ENCODE peak calls at places on chromosome 10, in nine cellular contexts. One of them, this sample, is unnamed.

GRCh38 chr10:30804478-30805055 is 175.0 kb upstream of the LYZL2 start:
- DNase-seq in H9: no peak
- DNase-seq in lower lobe of right lung: no peak
- DNase-seq in Panc1: no peak
- DNase-seq in tibial artery: peak; percentile 68
- DNase-seq in GM23338: no peak
- DNase-seq in effector memory CD4-positive, alpha-beta T cell: no peak
- DNase-seq in neuronal stem cell: no peak
- DNase-seq in pancreas: no peak
- DNase-seq in this sample: no peak

GRCh38 chr10:123348721-123349120 is 194.5 kb downstream of the BUB3 start:
- DNase-seq in H9: no peak
- DNase-seq in lower lobe of right lung: no peak
- DNase-seq in Panc1: no peak
- DNase-seq in tibial artery: no peak
- DNase-seq in GM23338: no peak
- DNase-seq in effector memory CD4-positive, alpha-beta T cell: no peak
- DNase-seq in neuronal stem cell: no peak
- DNase-seq in pancreas: no peak
- DNase-seq in this sample: no peak

GRCh38 chr10:93080350-93081046 is 6.8 kb downstream of the CYP26A1 start:
- DNase-seq in H9: peak; percentile 75
- DNase-seq in lower lobe of right lung: peak; percentile 60
- DNase-seq in Panc1: no peak
- DNase-seq in tibial artery: no peak
- DNase-seq in GM23338: peak; percentile 80
- DNase-seq in effector memory CD4-positive, alpha-beta T cell: peak; percentile 9
- DNase-seq in neuronal stem cell: no peak
- DNase-seq in pancreas: no peak
- DNase-seq in this sample: peak; percentile 40

GRCh38 chr10:103241262-103242011 is 4.2 kb upstream of the RPEL1 start:
- DNase-seq in H9: peak; percentile 55
- DNase-seq in lower lobe of right lung: peak; percentile 73
- DNase-seq in Panc1: no peak
- DNase-seq in tibial artery: peak; percentile 22
- DNase-seq in GM23338: peak; percentile 22
- DNase-seq in effector memory CD4-positive, alpha-beta T cell: no peak
- DNase-seq in neuronal stem cell: no peak
- DNase-seq in pancreas: peak; percentile 65
- DNase-seq in this sample: no peak

GRCh38 chr10:131021967-131022366 is 289.6 kb downstream of the TCERG1L start:
- DNase-seq in H9: no peak
- DNase-seq in lower lobe of right lung: no peak
- DNase-seq in Panc1: no peak
- DNase-seq in tibial artery: no peak
- DNase-seq in GM23338: no peak
- DNase-seq in effector memory CD4-positive, alpha-beta T cell: no peak
- DNase-seq in neuronal stem cell: no peak
- DNase-seq in pancreas: no peak
- DNase-seq in this sample: no peak

GRCh38 chr10:67666416-67667043 is 29.5 kb downstream of the CTNNA3 start:
- DNase-seq in H9: no peak
- DNase-seq in lower lobe of right lung: no peak
- DNase-seq in Panc1: peak; percentile 36
- DNase-seq in tibial artery: no peak
- DNase-seq in GM23338: peak; percentile 50
- DNase-seq in effector memory CD4-positive, alpha-beta T cell: no peak
- DNase-seq in neuronal stem cell: no peak
- DNase-seq in pancreas: no peak
- DNase-seq in this sample: no peak

GRCh38 chr10:97074256-97075145 is 111.3 kb downstream of the SLIT1 start:
- DNase-seq in H9: no peak
- DNase-seq in lower lobe of right lung: no peak
- DNase-seq in Panc1: no peak
- DNase-seq in tibial artery: no peak
- DNase-seq in GM23338: no peak
- DNase-seq in effector memory CD4-positive, alpha-beta T cell: no peak
- DNase-seq in neuronal stem cell: no peak
- DNase-seq in pancreas: no peak
- DNase-seq in this sample: no peak

GRCh38 chr10:48439581-48440041 is 133.1 kb downstream of the MAPK8 start:
- DNase-seq in H9: peak; percentile 27
- DNase-seq in lower lobe of right lung: peak; percentile 57
- DNase-seq in Panc1: no peak
- DNase-seq in tibial artery: no peak
- DNase-seq in GM23338: peak; percentile 16
- DNase-seq in effector memory CD4-positive, alpha-beta T cell: no peak
- DNase-seq in neuronal stem cell: no peak
- DNase-seq in pancreas: peak; percentile 73
- DNase-seq in this sample: no peak

GRCh38 chr10:78861456-78862327 is 207.1 kb upstream of the ZMIZ1 start:
- DNase-seq in H9: no peak
- DNase-seq in lower lobe of right lung: no peak
- DNase-seq in Panc1: no peak
- DNase-seq in tibial artery: no peak
- DNase-seq in GM23338: no peak
- DNase-seq in effector memory CD4-positive, alpha-beta T cell: no peak
- DNase-seq in neuronal stem cell: no peak
- DNase-seq in pancreas: no peak
- DNase-seq in this sample: no peak

GRCh38 chr10:125257521-125258105 is 97.2 kb upstream of the CTBP2 start:
- DNase-seq in H9: no peak
- DNase-seq in lower lobe of right lung: no peak
- DNase-seq in Panc1: no peak
- DNase-seq in tibial artery: no peak
- DNase-seq in GM23338: no peak
- DNase-seq in effector memory CD4-positive, alpha-beta T cell: no peak
- DNase-seq in neuronal stem cell: no peak
- DNase-seq in pancreas: no peak
- DNase-seq in this sample: no peak

GRCh38 chr10:62543981-62544380 is 169.8 kb downstream of the ZNF365 start:
- DNase-seq in H9: no peak
- DNase-seq in lower lobe of right lung: no peak
- DNase-seq in Panc1: no peak
- DNase-seq in tibial artery: no peak
- DNase-seq in GM23338: no peak
- DNase-seq in effector memory CD4-positive, alpha-beta T cell: no peak
- DNase-seq in neuronal stem cell: no peak
- DNase-seq in pancreas: no peak
- DNase-seq in this sample: no peak

GRCh38 chr10:7417103-7417623 is 6.3 kb upstream of the SFMBT2 start:
- DNase-seq in H9: no peak
- DNase-seq in lower lobe of right lung: no peak
- DNase-seq in Panc1: no peak
- DNase-seq in tibial artery: no peak
- DNase-seq in GM23338: peak; percentile 44
- DNase-seq in effector memory CD4-positive, alpha-beta T cell: no peak
- DNase-seq in neuronal stem cell: no peak
- DNase-seq in pancreas: no peak
- DNase-seq in this sample: no peak

GRCh38 chr10:88088441-88089340 is 225.3 kb downstream of the PTEN start:
- DNase-seq in H9: no peak
- DNase-seq in lower lobe of right lung: no peak
- DNase-seq in Panc1: no peak
- DNase-seq in tibial artery: no peak
- DNase-seq in GM23338: no peak
- DNase-seq in effector memory CD4-positive, alpha-beta T cell: no peak
- DNase-seq in neuronal stem cell: no peak
- DNase-seq in pancreas: no peak
- DNase-seq in this sample: no peak

GRCh38 chr10:34106356-34106885 is 708.7 kb downstream of the PARD3 start:
- DNase-seq in H9: no peak
- DNase-seq in lower lobe of right lung: no peak
- DNase-seq in Panc1: no peak
- DNase-seq in tibial artery: no peak
- DNase-seq in GM23338: no peak
- DNase-seq in effector memory CD4-positive, alpha-beta T cell: no peak
- DNase-seq in neuronal stem cell: no peak
- DNase-seq in pancreas: no peak
- DNase-seq in this sample: no peak

GRCh38 chr10:69630651-69631400 is 779 bp downstream of the FAM241B start:
- DNase-seq in H9: peak; percentile 32
- DNase-seq in lower lobe of right lung: no peak
- DNase-seq in Panc1: no peak
- DNase-seq in tibial artery: no peak
- DNase-seq in GM23338: no peak
- DNase-seq in effector memory CD4-positive, alpha-beta T cell: no peak
- DNase-seq in neuronal stem cell: no peak
- DNase-seq in pancreas: no peak
- DNase-seq in this sample: peak; percentile 49

GRCh38 chr10:72622271-72622670 is 3.6 kb downstream of the MICU1 start:
- DNase-seq in H9: no peak
- DNase-seq in lower lobe of right lung: no peak
- DNase-seq in Panc1: no peak
- DNase-seq in tibial artery: no peak
- DNase-seq in GM23338: peak; percentile 29
- DNase-seq in effector memory CD4-positive, alpha-beta T cell: no peak
- DNase-seq in neuronal stem cell: no peak
- DNase-seq in pancreas: no peak
- DNase-seq in this sample: no peak

GRCh38 chr10:75097666-75098285 is 13.7 kb upstream of the SAMD8 start:
- DNase-seq in H9: peak; percentile 55
- DNase-seq in lower lobe of right lung: no peak
- DNase-seq in Panc1: no peak
- DNase-seq in tibial artery: no peak
- DNase-seq in GM23338: peak; percentile 42
- DNase-seq in effector memory CD4-positive, alpha-beta T cell: no peak
- DNase-seq in neuronal stem cell: no peak
- DNase-seq in pancreas: no peak
- DNase-seq in this sample: no peak

GRCh38 chr10:128062837-128063563 is 63.2 kb downstream of the MKI67 start:
- DNase-seq in H9: no peak
- DNase-seq in lower lobe of right lung: no peak
- DNase-seq in Panc1: no peak
- DNase-seq in tibial artery: no peak
- DNase-seq in GM23338: no peak
- DNase-seq in effector memory CD4-positive, alpha-beta T cell: peak; percentile 34
- DNase-seq in neuronal stem cell: no peak
- DNase-seq in pancreas: no peak
- DNase-seq in this sample: peak; percentile 62
- H3K27ac ChIP-seq in H9: no peak overlapping the region
- H3K27ac ChIP-seq in lower lobe of right lung: peak overlapping the region; percentile 77
- H3K27ac ChIP-seq in Panc1: no peak overlapping the region
- H3K27ac ChIP-seq in tibial artery: peak overlapping the region; percentile 46
- H3K27ac ChIP-seq in GM23338: no peak overlapping the region
- H3K27ac ChIP-seq in effector memory CD4-positive, alpha-beta T cell: peak overlapping the region; percentile 78
- H3K27ac ChIP-seq in neuronal stem cell: peak overlapping the region; percentile 20
- H3K27ac ChIP-seq in pancreas: no peak overlapping the region
- H3K27ac ChIP-seq in this sample: peak overlapping the region; percentile 39

GRCh38 chr10:122154733-122155366 is 116.2 kb upstream of the BTBD16 start:
- DNase-seq in H9: peak; percentile 75
- DNase-seq in lower lobe of right lung: no peak
- DNase-seq in Panc1: no peak
- DNase-seq in tibial artery: peak; percentile 53
- DNase-seq in GM23338: peak; percentile 64
- DNase-seq in effector memory CD4-positive, alpha-beta T cell: no peak
- DNase-seq in neuronal stem cell: no peak
- DNase-seq in pancreas: no peak
- DNase-seq in this sample: no peak
- H3K27ac ChIP-seq in H9: no peak overlapping the region
- H3K27ac ChIP-seq in lower lobe of right lung: peak overlapping the region; percentile 6
- H3K27ac ChIP-seq in Panc1: no peak overlapping the region
- H3K27ac ChIP-seq in tibial artery: peak overlapping the region; percentile 76
- H3K27ac ChIP-seq in GM23338: peak overlapping the region; percentile 64
- H3K27ac ChIP-seq in effector memory CD4-positive, alpha-beta T cell: no peak overlapping the region
- H3K27ac ChIP-seq in neuronal stem cell: no peak overlapping the region
- H3K27ac ChIP-seq in pancreas: no peak overlapping the region
- H3K27ac ChIP-seq in this sample: no peak overlapping the region

GRCh38 chr10:113047151-113047550 is 97.1 kb downstream of the TCF7L2 start:
- DNase-seq in H9: no peak
- DNase-seq in lower lobe of right lung: no peak
- DNase-seq in Panc1: no peak
- DNase-seq in tibial artery: no peak
- DNase-seq in GM23338: no peak
- DNase-seq in effector memory CD4-positive, alpha-beta T cell: no peak
- DNase-seq in neuronal stem cell: no peak
- DNase-seq in pancreas: no peak
- DNase-seq in this sample: no peak
- H3K27ac ChIP-seq in H9: no peak overlapping the region
- H3K27ac ChIP-seq in lower lobe of right lung: no peak overlapping the region
- H3K27ac ChIP-seq in Panc1: peak overlapping the region; percentile 77
- H3K27ac ChIP-seq in tibial artery: peak overlapping the region; percentile 64
- H3K27ac ChIP-seq in GM23338: peak overlapping the region; percentile 41
- H3K27ac ChIP-seq in effector memory CD4-positive, alpha-beta T cell: no peak overlapping the region
- H3K27ac ChIP-seq in neuronal stem cell: no peak overlapping the region
- H3K27ac ChIP-seq in pancreas: no peak overlapping the region
- H3K27ac ChIP-seq in this sample: no peak overlapping the region

DNA sequence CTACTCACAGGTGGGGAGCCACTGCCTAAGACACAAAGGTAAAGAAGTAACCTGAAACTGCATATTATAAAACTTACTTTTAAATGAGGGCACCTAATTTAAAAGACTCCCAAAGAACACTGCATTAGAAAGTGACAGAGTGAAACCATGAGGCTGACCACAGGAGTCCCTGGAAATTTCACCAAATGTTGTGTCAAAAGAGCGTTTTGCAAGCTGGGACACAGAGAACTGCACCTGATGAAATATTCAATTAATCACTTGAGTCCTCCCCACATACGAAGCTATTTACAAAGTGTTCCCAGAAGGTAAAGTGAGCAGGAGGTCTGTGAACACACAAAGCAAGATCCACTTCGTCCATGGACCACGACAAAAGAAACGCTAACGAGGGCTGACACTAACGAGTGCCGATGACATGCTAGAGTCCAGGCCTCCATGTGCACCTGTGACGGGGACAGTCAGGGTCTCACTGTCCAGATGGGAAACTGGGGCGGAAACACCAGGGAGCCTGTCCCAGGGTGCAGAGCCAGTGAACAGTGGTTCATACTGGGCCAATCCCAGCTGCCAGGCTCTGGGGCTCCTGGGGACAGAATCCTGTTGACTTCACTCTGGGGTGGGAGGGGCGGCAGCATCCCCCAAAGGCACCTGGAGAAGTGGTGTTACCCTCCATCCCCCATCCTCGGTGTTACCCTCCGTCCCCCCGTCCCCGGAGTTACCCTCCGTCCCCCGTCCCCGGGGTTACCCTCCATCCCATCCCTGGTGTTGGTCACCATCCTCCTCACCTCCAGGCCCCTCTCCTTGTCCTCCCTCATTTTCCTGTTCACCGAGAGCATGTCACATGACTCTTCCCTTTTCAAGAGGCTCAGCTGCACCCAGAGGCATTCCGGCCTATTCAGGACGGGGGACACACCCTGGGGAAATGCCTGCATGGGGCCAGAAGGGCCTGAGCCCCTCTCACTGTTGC is 63.4 kb downstream of the DIP2C start:
- DNase-seq in H9: no peak
- DNase-seq in lower lobe of right lung: peak; percentile 36
- DNase-seq in Panc1: no peak
- DNase-seq in tibial artery: no peak
- DNase-seq in GM23338: no peak
- DNase-seq in effector memory CD4-positive, alpha-beta T cell: no peak
- DNase-seq in neuronal stem cell: no peak
- DNase-seq in pancreas: no peak
- DNase-seq in this sample: no peak
- H3K27ac ChIP-seq in H9: no peak overlapping the region
- H3K27ac ChIP-seq in lower lobe of right lung: peak overlapping the region; percentile 11
- H3K27ac ChIP-seq in Panc1: peak overlapping the region; percentile 86
- H3K27ac ChIP-seq in tibial artery: peak overlapping the region; percentile 87
- H3K27ac ChIP-seq in GM23338: peak overlapping the region; percentile 78
- H3K27ac ChIP-seq in effector memory CD4-positive, alpha-beta T cell: no peak overlapping the region
- H3K27ac ChIP-seq in neuronal stem cell: peak overlapping the region; percentile 51
- H3K27ac ChIP-seq in pancreas: no peak overlapping the region
- H3K27ac ChIP-seq in this sample: no peak overlapping the region